ENCODE peak calls at places on chromosomes 16 and 17, in seven cellular contexts. T is stomach, D is A549, G is ovary, J is heart left ventricle, U is transverse colon, S is tibial nerve. H is an unnamed sample.

GRCh38 chr16:73058221-73058615 is 10.3 kb upstream of the ZFHX3 start:
- DNase-seq in G (peak; percentile 73), U (peak; percentile 58), D (no peak), T (peak; percentile 62), J (peak; percentile 53), S (no peak), H (no peak)

GRCh38 chr17:66341462-66341861 is 39.0 kb downstream of the PRKCA start:
- DNase-seq in S (no peak), T (no peak), J (no peak), D (no peak), U (no peak), G (no peak), H (no peak)

GRCh38 chr16:85056211-85056748 is 28.7 kb downstream of the KIAA0513 start:
- DNase-seq in T (no peak), U (no peak), D (no peak), G (no peak), S (no peak), J (no peak), H (no peak)

GRCh38 chr16:49491111-49491670 is 117.6 kb downstream of the C16orf78 start:
- DNase-seq in U (no peak), S (no peak), G (peak; percentile 29), D (no peak), J (peak; percentile 13), T (no peak), H (peak; percentile 55)

GRCh38 chr17:2705888-2706795 is 5.4 kb downstream of the CLUH start:
- DNase-seq in U (no peak), S (no peak), G (no peak), T (no peak), J (no peak), D (no peak), H (peak; percentile 57)

GRCh38 chr17:81551458-81552243 is 502 bp downstream of the FAAP100 start:
- DNase-seq in S (no peak), T (no peak), J (peak; percentile 30), G (no peak), D (peak; percentile 46), U (peak; percentile 54), H (no peak)

GRCh38 chr16:77220427-77220826 is 21.2 kb downstream of the SYCE1L start:
- DNase-seq in G (no peak), D (no peak), J (no peak), U (no peak), S (no peak), T (no peak), H (no peak)

GRCh38 chr17:35804658-35805192 is 4.6 kb upstream of the TAF15 start:
- DNase-seq in S (no peak), G (no peak), D (peak; percentile 95), U (peak; percentile 50), J (no peak), T (peak; percentile 44), H (peak; percentile 73)

GRCh38 chr17:58303981-58304734 is 23.4 kb upstream of the MPO start:
- DNase-seq in U (peak; percentile 51), G (no peak), S (no peak), T (peak; percentile 52), D (peak; percentile 63), J (no peak), H (peak; percentile 70)

GRCh38 chr17:16444258-16444886 is 29.0 kb downstream of the TRPV2 start:
- DNase-seq in J (no peak), T (peak; percentile 34), D (peak; percentile 37), U (no peak), S (no peak), G (no peak), H (no peak)

GRCh38 chr16:83704656-83705055 is 103.1 kb upstream of the HSBP1 start:
- DNase-seq in T (no peak), D (no peak), J (no peak), U (no peak), S (no peak), G (no peak), H (no peak)
- H3K4me1 ChIP-seq in T (no peaks in the 10 kb centered on the region), D (no peaks in the 10 kb centered on the region), J (no peaks in the 10 kb centered on the region), U (no peaks in the 10 kb centered on the region), S (no peaks in the 10 kb centered on the region), G (no peaks in the 10 kb centered on the region), H (no peaks in the 10 kb centered on the region)

DNA sequence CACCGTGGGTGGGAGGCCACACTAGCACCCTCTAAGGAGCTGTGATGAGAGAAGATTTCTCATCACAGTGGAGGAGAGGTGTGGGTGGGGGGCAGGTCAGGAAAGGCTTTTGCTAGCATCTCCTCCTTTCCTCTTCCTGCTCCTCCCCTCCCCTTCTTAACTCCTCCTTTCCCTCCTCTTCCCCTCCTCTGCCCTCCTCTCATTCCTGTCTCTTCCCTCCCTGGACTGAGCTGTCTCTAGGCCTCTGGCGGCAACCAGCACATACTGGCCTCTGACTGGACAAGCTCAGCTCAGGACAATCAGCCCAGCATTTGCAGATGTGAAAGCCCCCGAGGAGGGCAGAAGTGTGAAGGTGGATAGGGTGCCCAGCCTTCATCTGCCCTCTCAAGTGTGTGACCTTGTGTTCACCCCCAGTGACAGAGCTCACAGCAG is 19.0 kb upstream of the LHX1 start:
- DNase-seq in T (no peak), G (no peak), S (no peak), D (peak; percentile 70), U (no peak), J (no peak), H (no peak)
- TF ChIP-seq POLR2A in T (no peak), G (no peak), S (no peak), D (peak; percentile 42), U (no peak), J (no peak), H (no peak)

DNA sequence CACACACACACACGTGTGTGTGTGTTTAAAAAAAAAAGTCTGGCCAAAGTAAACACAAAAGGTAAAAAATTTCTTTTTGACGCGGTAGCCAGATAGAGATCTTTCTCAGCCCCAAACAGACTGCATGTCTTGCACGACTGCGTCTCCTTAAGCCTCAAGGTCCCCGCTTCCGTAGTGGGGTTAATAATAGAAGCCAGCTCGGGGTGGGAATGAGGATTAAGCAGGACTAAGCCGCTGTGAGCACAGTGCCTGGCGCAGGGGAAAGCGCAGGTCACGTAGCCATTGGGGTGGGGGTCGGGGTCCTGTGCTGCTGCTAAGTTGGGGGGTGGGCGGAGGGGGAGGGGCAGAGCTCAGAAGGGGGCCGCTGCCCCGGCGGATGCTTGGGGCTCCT is 536 bp downstream of the GGA2 start:
- DNase-seq in S (no peak), U (no peak), T (no peak), G (peak; percentile 47), D (no peak), J (peak; percentile 44), H (no peak)
- H3K4me1 ChIP-seq in S (no peaks in the 10 kb centered on the region), U (peaks cover 19% of the 10 kb centered on the region), T (peaks cover 63% of the 10 kb centered on the region), G (peaks cover 22% of the 10 kb centered on the region), D (peaks cover 22% of the 10 kb centered on the region), J (peaks cover 35% of the 10 kb centered on the region), H (peaks cover 36% of the 10 kb centered on the region)

GRCh38 chr16:67547423-67548264 is 14.7 kb upstream of the CTCF start:
- DNase-seq in D (no peak), T (no peak), G (peak; percentile 46), S (no peak), U (peak; percentile 60), J (no peak), H (peak; percentile 74)
- TF ChIP-seq POLR2A in D (no peak), T (no peak), G (no peak), S (no peak), U (no peak), J (no peak), H (no peak)

GRCh38 chr17:75105269-75106080 is 4.3 kb upstream of the ARMC7 start:
- DNase-seq in D (peak; percentile 84), J (no peak), U (peak; percentile 77), G (no peak), S (no peak), T (peak; percentile 85), H (no peak)
- H3K4me1 ChIP-seq in D (peaks cover 18% of the 10 kb centered on the region), J (peaks cover 19% of the 10 kb centered on the region), U (peaks cover 8% of the 10 kb centered on the region), G (peaks cover 1% of the 10 kb centered on the region), S (no peaks in the 10 kb centered on the region), T (peaks cover 24% of the 10 kb centered on the region), H (no peaks in the 10 kb centered on the region)

DNA sequence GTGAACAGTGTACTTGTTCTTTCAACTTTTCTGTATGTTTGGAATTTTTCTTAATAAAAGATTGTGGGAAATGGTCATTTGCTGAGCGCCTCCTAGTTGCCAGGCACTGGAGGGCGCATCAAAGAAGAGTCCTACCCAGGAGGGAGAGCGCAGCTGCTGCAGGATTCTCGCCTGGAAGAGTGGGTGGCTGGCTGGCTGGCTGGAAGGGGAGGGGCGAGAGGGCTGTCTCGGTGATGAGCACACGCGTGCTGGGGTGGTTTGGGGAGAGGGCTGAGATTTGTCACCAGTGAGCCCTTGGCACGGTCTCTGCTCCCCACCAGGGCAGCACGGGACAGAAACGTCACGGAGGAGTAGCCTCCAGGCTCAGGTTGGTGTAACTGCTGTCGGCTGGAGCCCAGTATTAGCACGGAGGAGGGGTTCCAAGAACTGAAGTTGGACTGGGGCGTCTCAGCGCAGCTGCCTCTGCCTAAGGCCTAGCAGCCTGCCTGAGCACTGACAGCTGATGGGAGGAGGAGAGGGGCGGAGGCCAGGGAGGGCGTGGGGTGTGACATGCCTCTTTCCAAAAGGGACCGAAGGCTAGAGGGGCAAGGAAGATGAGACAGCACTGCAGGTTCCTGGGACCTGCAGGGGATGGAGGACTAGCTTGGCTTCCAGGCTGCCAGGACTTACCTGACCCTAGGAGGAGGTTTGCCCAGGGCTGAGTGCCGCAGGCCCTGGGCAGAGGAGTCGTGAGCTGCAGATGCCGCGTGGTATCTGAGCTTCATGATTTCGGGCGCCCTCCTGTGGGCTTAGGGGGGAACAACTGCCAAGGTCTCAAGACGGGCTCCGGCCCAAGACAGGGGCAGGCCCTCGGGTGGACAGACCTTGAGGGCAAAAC is 5.7 kb downstream of the LDHD start:
- DNase-seq in U (peak; percentile 94), S (peak; percentile 87), T (peak; percentile 94), G (peak; percentile 95), J (peak; percentile 89), D (peak; percentile 90), H (peak; percentile 96)
- TF ChIP-seq POLR2A in U (peak; percentile 17), S (no peak), T (no peak), G (peak; percentile 8), J (no peak), D (no peak), H (no peak)

DNA sequence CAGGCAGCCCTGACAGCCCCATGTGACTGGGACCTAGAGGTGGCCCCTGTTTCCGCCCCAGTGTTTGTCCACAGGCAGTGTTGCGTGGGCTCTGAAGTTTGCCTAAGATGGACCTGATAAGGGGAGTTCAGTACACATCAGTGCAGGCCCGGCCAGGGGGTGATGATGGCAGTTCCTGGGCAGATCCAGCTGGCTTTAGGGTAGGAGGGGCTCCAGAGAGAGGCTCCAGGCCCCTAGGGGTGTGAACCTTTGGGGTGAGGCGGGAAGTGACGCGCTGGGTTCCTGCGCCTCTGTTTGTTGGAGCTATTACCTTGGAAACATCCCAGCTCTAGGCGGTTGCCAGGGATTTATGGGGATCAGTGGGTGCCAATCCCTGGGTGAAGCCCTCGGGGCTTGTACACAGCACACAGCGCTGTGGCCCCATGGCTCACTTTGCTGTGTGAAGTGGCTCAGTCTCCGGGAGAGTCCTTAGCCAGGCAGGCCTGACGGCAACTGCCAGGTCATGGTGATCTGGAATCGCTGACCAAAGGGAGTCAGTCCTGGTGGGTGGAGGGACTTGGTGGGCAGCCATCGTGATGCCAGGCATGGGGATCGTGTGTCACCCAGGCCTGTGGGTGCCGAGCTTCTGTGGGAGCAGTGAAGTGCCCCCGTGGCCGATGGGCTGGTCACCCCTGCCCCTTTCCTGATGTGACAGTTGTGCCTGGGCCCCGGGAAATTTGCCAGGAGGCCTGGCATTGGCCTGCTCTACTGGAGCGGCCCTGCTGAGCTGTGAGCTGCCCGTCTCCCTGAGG is 146.1 kb downstream of the SEC14L1 start:
- DNase-seq in J (peak; percentile 64), G (peak; percentile 53), T (peak; percentile 88), S (no peak), D (peak; percentile 99), U (peak; percentile 88), H (peak; percentile 87)
- H3K4me1 ChIP-seq in J (peaks cover 20% of the 10 kb centered on the region), G (peaks cover 10% of the 10 kb centered on the region), T (peaks cover 67% of the 10 kb centered on the region), S (no peaks in the 10 kb centered on the region), D (peaks cover 75% of the 10 kb centered on the region), U (peaks cover 51% of the 10 kb centered on the region), H (peaks cover 25% of the 10 kb centered on the region)